ENCODE peak calls at places on chromosomes 3 and 15, in six cellular contexts. F, Z, X, L, H and R are unnamed samples.

GRCh38 chr3:9014189-9014588 is 50.9 kb upstream of the RAD18 start:
- DNase-seq in Z (no peak), X (no peak), L (peak; percentile 4), H (no peak), F (no peak), R (no peak)

GRCh38 chr3:188286087-188286513 is 132.1 kb downstream of the LPP start:
- DNase-seq in Z (peak; percentile 71), L (peak; percentile 97), X (peak; percentile 42), H (peak; percentile 88), F (no peak), R (peak; percentile 77)

GRCh38 chr15:94258246-94258645 is 26.9 kb downstream of the MCTP2 start:
- DNase-seq in X (no peak), L (no peak), Z (no peak), H (no peak), F (no peak), R (no peak)

GRCh38 chr3:14991818-14992612 is 44.6 kb downstream of the NR2C2 start:
- DNase-seq in X (no peak), Z (no peak), L (no peak), H (no peak), F (no peak), R (no peak)

GRCh38 chr3:40580494-40581091 is 55.8 kb downstream of the ZNF621 start:
- DNase-seq in F (peak; percentile 74), L (peak; percentile 64), X (peak; percentile 66), H (peak; percentile 44), Z (peak; percentile 58), R (peak; percentile 86)

GRCh38 chr3:57518276-57518914 is 25.7 kb downstream of the DNAH12 start:
- DNase-seq in X (no peak), H (no peak), Z (no peak), L (peak; percentile 70), F (no peak), R (no peak)

GRCh38 chr15:86773766-86774165 is 694.1 kb downstream of the AGBL1 start:
- DNase-seq in F (no peak), Z (no peak), H (no peak), X (no peak), L (no peak), R (no peak)

GRCh38 chr3:121951291-121951690 is 57.1 kb downstream of the SLC15A2 start:
- DNase-seq in L (no peak), Z (no peak), H (no peak), F (no peak), X (no peak), R (no peak)

GRCh38 chr3:17905996-17906395 is 163.6 kb upstream of the TBC1D5 start:
- DNase-seq in X (no peak), F (no peak), H (no peak), Z (no peak), L (no peak), R (no peak)

GRCh38 chr3:195100903-195101591 is 169.9 kb downstream of the XXYLT1 start:
- DNase-seq in L (no peak), Z (no peak), F (no peak), H (no peak), X (peak; percentile 90), R (peak; percentile 35)

GRCh38 chr15:64305261-64305660 is 50.7 kb downstream of the CSNK1G1 start:
- DNase-seq in L (no peak), H (no peak), Z (no peak), F (no peak), X (no peak), R (no peak)

GRCh38 chr3:58209933-58210332 is 839 bp downstream of the DNASE1L3 start:
- DNase-seq in L (no peak), X (no peak), Z (no peak), H (no peak), F (no peak), R (no peak)

GRCh38 chr3:196514350-196514716 is 813 bp downstream of the SMCO1 start:
- DNase-seq in Z (no peak), L (no peak), H (no peak), F (no peak), X (no peak), R (no peak)

GRCh38 chr15:29736012-29736744 is 86.1 kb downstream of the TJP1 start:
- DNase-seq in H (no peak), L (peak; percentile 24), X (no peak), F (no peak), Z (no peak), R (no peak)

GRCh38 chr3:128492353-128493220 is at the start of gene GATA2:
- DNase-seq in F (peak; percentile 46), L (no peak), X (no peak), Z (no peak), H (no peak), R (peak; percentile 64)

GRCh38 chr15:59555696-59556095 is 55.9 kb upstream of the GCNT3 start:
- DNase-seq in Z (no peak), H (no peak), X (no peak), L (peak; percentile 4), F (no peak), R (no peak)

GRCh38 chr15:79339588-79340314 is 28.8 kb downstream of the TMED3 start:
- DNase-seq in F (no peak), X (no peak), L (peak; percentile 11), Z (no peak), H (peak; percentile 20), R (no peak)

GRCh38 chr3:4850928-4851265 is 128.3 kb upstream of the BHLHE40 start:
- DNase-seq in L (no peak), F (no peak), H (no peak), X (no peak), Z (no peak), R (no peak)

GRCh38 chr15:39153718-39154117 is 427.2 kb upstream of the THBS1 start:
- DNase-seq in Z (no peak), X (no peak), F (no peak), L (no peak), H (no peak), R (no peak)

GRCh38 chr3:146334151-146334550 is 83.2 kb upstream of the PLSCR4 start:
- DNase-seq in F (peak; percentile 49), X (no peak), Z (no peak), L (peak; percentile 42), H (no peak), R (no peak)

GRCh38 chr15:80890341-80890972 is 99.2 kb downstream of the MESD start:
- DNase-seq in H (no peak), X (no peak), L (peak; percentile 61), F (no peak), Z (no peak), R (no peak)

GRCh38 chr3:21654662-21655061 is 96.3 kb downstream of the ZNF385D start:
- DNase-seq in Z (no peak), L (peak; percentile 29), X (no peak), F (no peak), H (no peak), R (no peak)

GRCh38 chr3:64150527-64151238 is 74.6 kb downstream of the PRICKLE2 start:
- DNase-seq in L (peak; percentile 98), Z (no peak), H (peak; percentile 78), F (peak; percentile 47), X (peak; percentile 88), R (no peak)

GRCh38 chr3:65953301-65953812 is 85.4 kb downstream of the MAGI1 start:
- DNase-seq in L (peak; percentile 28), X (peak; percentile 28), Z (peak; percentile 47), H (no peak), F (no peak), R (peak; percentile 60)

DNA sequence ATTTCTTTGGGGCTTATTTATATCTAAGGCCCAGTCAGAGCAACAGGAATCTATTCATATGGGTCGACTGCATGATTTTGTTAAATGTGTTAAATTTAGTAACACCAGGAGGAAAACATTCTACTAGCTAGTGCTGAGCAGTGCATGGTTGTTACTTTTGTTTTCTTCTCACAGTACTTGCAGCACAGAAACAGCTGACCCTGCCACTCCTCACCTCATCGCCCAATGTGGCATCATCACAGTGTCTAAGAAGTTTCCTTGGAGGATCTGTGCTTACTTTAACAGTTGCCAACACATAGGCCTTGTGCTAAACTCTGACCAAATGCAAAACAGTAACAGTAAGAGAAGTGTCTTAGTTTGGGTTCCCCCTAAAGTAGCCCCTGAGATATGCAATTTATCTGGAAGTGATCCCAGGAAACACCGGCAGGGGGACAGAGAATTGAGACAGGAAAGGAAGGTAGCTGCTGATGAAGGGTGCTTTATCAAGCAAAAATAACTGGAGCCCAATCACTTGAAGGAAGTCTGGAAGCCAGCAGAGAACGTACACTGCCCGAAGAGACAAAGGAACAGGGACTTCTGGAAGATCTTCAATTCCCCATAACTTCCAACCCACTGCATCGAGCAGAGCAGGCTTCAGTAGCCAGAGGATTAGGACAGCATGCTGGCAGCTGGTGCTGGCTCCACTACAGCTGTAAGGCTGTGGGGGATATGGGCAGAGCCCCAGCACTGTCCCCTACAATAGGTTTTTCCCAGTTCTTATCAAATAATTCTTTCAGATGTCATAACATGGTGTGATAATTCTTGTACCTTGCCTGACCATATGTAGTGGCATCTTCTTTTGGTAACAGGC is 36.0 kb upstream of the ULK4 start:
- DNase-seq in F (no peak), H (no peak), L (no peak), Z (no peak), X (no peak), R (no peak)
- TF ChIP-seq CTCF in F (no peak), H (peak; percentile 50), L (peak; percentile 74), Z (no peak), X (peak; percentile 44), R (peak; percentile 15)

GRCh38 chr3:25429960-25430941 is 2.2 kb downstream of the RARB start:
- DNase-seq in X (no peak), Z (no peak), L (no peak), F (no peak), H (no peak), R (no peak)
- H3K4me3 ChIP-seq in X (peak overlapping the region; percentile 76), Z (no peak overlapping the region), L (peak overlapping the region; percentile 90), F (peak overlapping the region; percentile 59), H (peak overlapping the region; percentile 47), R (no peak overlapping the region)

DNA sequence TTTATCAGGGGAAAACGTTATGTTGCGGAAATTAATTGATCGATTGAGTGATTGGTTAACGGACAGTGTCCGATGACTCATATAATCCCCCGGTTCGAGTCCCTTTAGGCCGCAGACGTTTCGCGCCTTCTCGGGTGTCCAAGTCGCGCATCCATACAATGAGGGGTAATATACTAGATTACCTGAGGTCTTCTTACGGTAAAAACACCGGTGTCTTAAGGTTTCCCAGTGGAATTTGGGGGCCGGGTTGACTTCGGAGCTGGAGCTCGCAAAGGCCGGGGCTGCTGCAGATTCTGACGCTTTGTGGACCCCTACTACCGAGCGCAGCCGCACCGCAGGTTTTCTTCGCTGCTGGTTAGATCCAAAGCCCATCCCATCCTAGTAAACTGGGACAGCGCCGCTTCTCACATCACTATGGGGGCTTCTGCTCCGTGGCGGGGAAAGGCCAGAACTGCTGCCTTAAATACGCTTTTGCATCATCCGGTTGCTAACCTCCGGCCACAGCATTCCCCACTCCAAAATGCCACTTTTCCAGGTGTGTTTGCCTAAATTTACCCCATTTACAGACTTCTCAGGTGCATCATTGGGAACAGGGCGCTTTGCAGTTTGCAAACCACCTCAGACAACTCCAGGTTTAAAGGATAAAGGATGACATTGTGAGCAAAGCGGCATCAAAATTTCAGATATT is 858 bp upstream of the SACM1L start:
- DNase-seq in H (no peak), F (peak; percentile 62), X (peak; percentile 26), Z (no peak), L (no peak), R (peak; percentile 70)
- TF ChIP-seq CTCF in H (no peak), F (no peak), X (no peak), Z (no peak), L (no peak), R (no peak)

DNA sequence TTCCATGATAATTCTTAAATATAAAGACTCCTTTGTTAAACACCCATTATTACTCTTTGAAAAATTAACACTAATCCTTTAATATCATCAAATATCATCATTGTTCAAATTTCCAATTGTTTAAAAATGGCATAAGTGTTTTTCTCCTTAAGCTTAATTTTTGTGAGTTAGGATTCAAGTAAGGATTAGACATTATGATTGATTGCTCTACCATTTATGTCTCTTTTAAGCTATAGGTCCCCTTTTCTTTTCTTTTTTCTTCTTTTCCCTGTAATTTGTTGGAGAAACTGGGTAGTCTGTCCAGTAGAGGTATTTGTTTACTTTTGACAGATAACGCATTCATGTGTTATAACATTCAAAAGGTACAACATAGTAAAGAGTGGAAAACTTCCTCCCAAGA is 9.1 kb downstream of the ABHD2 start:
- DNase-seq in H (no peak), Z (no peak), X (no peak), L (no peak), F (no peak), R (no peak)
- H3K4me3 ChIP-seq in H (no peak overlapping the region), Z (no peak overlapping the region), X (no peak overlapping the region), L (no peak overlapping the region), F (no peak overlapping the region), R (no peak overlapping the region)